ENCODE peak calls at places on chromosomes 3 and 15, in ten cellular contexts. P is MCF 10A; M is GM03348; V is M059J; N is mesothelial cell of epicardium; L is effector CD4-positive, alpha-beta T cell; X is left lobe of liver; C is cardiac muscle cell; G is stimulated activated CD8-positive, alpha-beta memory T cell treated with anti-CD3 and anti-CD28 coated beads, Interleukin-4, amount 100 ng/mL, for 48 hours; E is CD4-positive, alpha-beta T cell. H is an unnamed sample.

GRCh38 chr3:21271606-21272016 is 479.4 kb downstream of the ZNF385D start:
- DNase-seq in P (no peak), M (no peak), V (no peak), N (no peak), L (no peak), X (no peak), C (no peak), G (no peak), E (no peak), H (no peak)

GRCh38 chr3:5431811-5432378 is 244.4 kb downstream of the EDEM1 start:
- DNase-seq in P (no peak), M (no peak), V (no peak), N (no peak), L (no peak), X (no peak), C (no peak), G (no peak), E (no peak), H (no peak)

GRCh38 chr3:14434105-14434504 is 31.7 kb downstream of the SLC6A6 start:
- DNase-seq in P (peak), M (peak), V (peak), N (no peak), L (no peak), X (no peak), C (no peak), G (no peak), E (no peak), H (no peak)

GRCh38 chr15:36831915-36832310 is 252.5 kb downstream of the CDIN1 start:
- DNase-seq in P (peak), M (no peak), V (peak), N (no peak), L (no peak), X (peak), C (peak), G (no peak), E (no peak), H (no peak)

GRCh38 chr3:100603449-100603848 is 6.0 kb upstream of the ADGRG7 start:
- DNase-seq in P (peak), M (peak), V (peak), N (no peak), L (no peak), X (no peak), C (peak), G (no peak), E (no peak), H (no peak)

GRCh38 chr15:97129684-97130083 is 799.2 kb downstream of the NR2F2 start:
- DNase-seq in P (no peak), M (no peak), V (no peak), N (no peak), L (no peak), X (no peak), C (no peak), G (no peak), E (no peak), H (no peak)

GRCh38 chr3:72128906-72129305 is 344.0 kb upstream of the PROK2 start:
- DNase-seq in P (no peak), M (peak), V (no peak), N (no peak), L (no peak), X (no peak), C (no peak), G (no peak), E (no peak), H (no peak)

GRCh38 chr3:188150982-188151381 is 3.0 kb upstream of the LPP start:
- DNase-seq in P (no peak), M (no peak), V (peak), N (no peak), L (no peak), X (no peak), C (no peak), G (no peak), E (no peak), H (no peak)

GRCh38 chr15:77002954-77003912 is 8.3 kb downstream of the PSTPIP1 start:
- DNase-seq in P (no peak), M (no peak), V (no peak), N (no peak), L (peak), X (no peak), C (no peak), G (peak), E (peak), H (peak)

GRCh38 chr3:140863481-140864084 is 78.1 kb upstream of the SLC25A36 start:
- DNase-seq in P (peak), M (peak), V (peak), N (peak), L (no peak), X (peak), C (peak), G (peak), E (peak), H (no peak)

GRCh38 chr15:48090115-48090514 is 30.7 kb upstream of the SLC24A5 start:
- DNase-seq in P (no peak), M (no peak), V (peak), N (no peak), L (no peak), X (no peak), C (no peak), G (no peak), E (no peak), H (no peak)

GRCh38 chr15:75554717-75555116 is 24.4 kb downstream of the PTPN9 start:
- DNase-seq in P (peak), M (peak), V (peak), N (no peak), L (no peak), X (no peak), C (peak), G (no peak), E (no peak), H (no peak)